ENCODE peak calls at places on chromosomes 6 and 20, in eight cellular contexts. S, B, Z, F, E, Y, U and X are unnamed samples.

GRCh38 chr6:75526502-75527127 is 33.0 kb upstream of the FILIP1 start:
- DNase-seq in S (peak; percentile 52), B (peak; percentile 43), Z (peak; percentile 65), F (peak; percentile 53), E (peak; percentile 73), Y (peak; percentile 11), U (no peak), X (no peak)

GRCh38 chr6:43820486-43820885 is 50.5 kb downstream of the VEGFA start:
- DNase-seq in S (no peak), B (no peak), Z (no peak), F (no peak), E (no peak), Y (no peak), U (no peak), X (no peak)

GRCh38 chr6:112204350-112204706 is 50.0 kb downstream of the LAMA4 start:
- DNase-seq in S (no peak), B (no peak), Z (no peak), F (no peak), E (no peak), Y (no peak), U (no peak), X (no peak)

GRCh38 chr6:3887150-3887700 is 38.1 kb downstream of the FAM50B start:
- DNase-seq in S (no peak), B (no peak), Z (no peak), F (no peak), E (peak; percentile 51), Y (no peak), U (no peak), X (no peak)

GRCh38 chr6:33848498-33848897 is 44.7 kb upstream of the MLN start:
- DNase-seq in S (no peak), B (no peak), Z (no peak), F (no peak), E (no peak), Y (no peak), U (no peak), X (no peak)

GRCh38 chr6:111837641-111838500 is 35.4 kb downstream of the FYN start:
- DNase-seq in S (no peak), B (no peak), Z (peak; percentile 81), F (no peak), E (no peak), Y (no peak), U (no peak), X (no peak)

GRCh38 chr6:139973602-139974373 is 599.3 kb upstream of the CITED2 start:
- DNase-seq in S (no peak), B (no peak), Z (no peak), F (peak; percentile 88), E (peak; percentile 88), Y (no peak), U (no peak), X (no peak)

GRCh38 chr6:133435065-133435728 is 194.0 kb downstream of the EYA4 start:
- DNase-seq in S (no peak), B (no peak), Z (no peak), F (no peak), E (no peak), Y (no peak), U (no peak), X (no peak)

GRCh38 chr6:30720738-30721197 is 616 bp downstream of the TUBB start:
- DNase-seq in S (no peak), B (no peak), Z (peak; percentile 84), F (no peak), E (no peak), Y (no peak), U (no peak), X (peak; percentile 65)

GRCh38 chr20:57666834-57667157 is 43.0 kb downstream of the PMEPA1 start:
- DNase-seq in S (no peak), B (no peak), Z (no peak), F (no peak), E (no peak), Y (no peak), U (no peak), X (no peak)

GRCh38 chr6:2127484-2127911 is 117.9 kb downstream of the GMDS start:
- DNase-seq in S (no peak), B (no peak), Z (peak; percentile 68), F (no peak), E (no peak), Y (no peak), U (no peak), X (peak; percentile 37)